ENCODE peak calls at places on chromosomes 5 and 9, in six cellular contexts. H is stimulated activated CD4-positive, alpha-beta T cell treated with anti-CD3 and anti-CD28 coated beads, Interleukin-2, amount 100 ng/mL, for 48 hours; I is NCI-H2107; Z is HuH-7; C is NCI-H774; T is heart right ventricle. K is an unnamed sample.

GRCh38 chr9:128065907-128066712 is 1.0 kb downstream of the NAIF1 start:
- DNase-seq in H (no peak), I (no peak), Z (no peak), C (no peak), T (no peak), K (no peak)

GRCh38 chr9:107044872-107045271 is 181.9 kb downstream of the ZNF462 start:
- DNase-seq in H (peak), I (no peak), Z (no peak), C (no peak), T (no peak), K (no peak)

GRCh38 chr9:8401961-8402701 is 602.6 kb upstream of the DMAC1 start:
- DNase-seq in H (no peak), I (no peak), Z (no peak), C (no peak), T (no peak), K (no peak)

GRCh38 chr9:136328011-136328621 is 777 bp downstream of the GPSM1 start:
- DNase-seq in H (no peak), I (no peak), Z (no peak), C (no peak), T (no peak), K (no peak)

GRCh38 chr5:180647465-180647864 is 1.9 kb downstream of the FLT4 start:
- DNase-seq in H (no peak), I (no peak), Z (no peak), C (no peak), T (no peak), K (no peak)

GRCh38 chr9:89794918-89795317 is 190.1 kb downstream of the GADD45G start:
- DNase-seq in H (no peak), I (no peak), Z (no peak), C (no peak), T (no peak), K (no peak)

GRCh38 chr5:114360816-114361723 is 800 bp upstream of the KCNN2 start:
- DNase-seq in H (no peak), I (no peak), Z (no peak), C (no peak), T (peak), K (no peak)

GRCh38 chr5:104179057-104179456 is 616.5 kb upstream of the NUDT12 start:
- DNase-seq in H (peak), I (no peak), Z (peak), C (no peak), T (peak), K (peak)

GRCh38 chr5:179327026-179327735 is 18.1 kb downstream of the ADAMTS2 start:
- DNase-seq in H (no peak), I (no peak), Z (no peak), C (no peak), T (no peak), K (no peak)

GRCh38 chr5:9562101-9562500 is 16.2 kb upstream of the SEMA5A start:
- DNase-seq in H (no peak), I (no peak), Z (no peak), C (no peak), T (no peak), K (no peak)

GRCh38 chr9:121498150-121498486 is 1.5 kb downstream of the GGTA1 start:
- DNase-seq in H (peak), I (peak), Z (peak), C (peak), T (peak), K (peak)

GRCh38 chr5:4563400-4563799 is 576.7 kb upstream of the ADAMTS16 start:
- DNase-seq in H (no peak), I (peak), Z (no peak), C (no peak), T (no peak), K (peak)

GRCh38 chr5:109907189-109907588 is 217.5 kb downstream of the MAN2A1 start:
- DNase-seq in H (no peak), I (no peak), Z (no peak), C (no peak), T (no peak), K (no peak)

GRCh38 chr9:119368681-119369581 is at the start of gene BRINP1:
- DNase-seq in H (no peak), I (peak), Z (no peak), C (peak), T (no peak), K (no peak)

GRCh38 chr9:132584616-132585560 is 2.5 kb downstream of the BARHL1 start:
- DNase-seq in H (no peak), I (no peak), Z (no peak), C (no peak), T (no peak), K (no peak)

GRCh38 chr5:38413696-38414095 is 142.8 kb downstream of the LIFR start:
- DNase-seq in H (no peak), I (no peak), Z (no peak), C (no peak), T (no peak), K (no peak)

GRCh38 chr5:180375955-180376354 is 22.8 kb upstream of the GFPT2 start:
- DNase-seq in H (no peak), I (no peak), Z (no peak), C (no peak), T (no peak), K (no peak)

GRCh38 chr9:111730937-111731567 is 63.7 kb downstream of the SHOC1 start:
- DNase-seq in H (no peak), I (no peak), Z (no peak), C (no peak), T (no peak), K (no peak)

GRCh38 chr9:108756746-108757490 is 98.9 kb downstream of the ACTL7B start:
- DNase-seq in H (no peak), I (no peak), Z (peak), C (no peak), T (no peak), K (no peak)

GRCh38 chr9:88791105-88791805 is 200.0 kb upstream of the S1PR3 start:
- DNase-seq in H (no peak), I (no peak), Z (no peak), C (no peak), T (no peak), K (no peak)

GRCh38 chr9:30732060-30732459 is 1652.4 kb upstream of the ACO1 start:
- DNase-seq in H (no peak), I (no peak), Z (no peak), C (no peak), T (no peak), K (no peak)